ENCODE peak calls at places on chromosomes 13 and 19, in seven cellular contexts. X is GM04504, H is RWPE1, B is progenitor cell of endocrine pancreas, Q is EH, O is NCI-H1417, Y is GM04503. W is an unnamed sample.
A peak's percentile ranks its signal among the peaks of the same experiment; 100 is the strongest.

GRCh38 chr19:4144666-4145261 is 8.7 kb upstream of the CREB3L3 start:
- DNase-seq in B (no peak), X (no peak), H (peak; percentile 36), Y (no peak), Q (peak; percentile 55), O (no peak), W (no peak)

GRCh38 chr13:94233401-94233800 is 246.1 kb downstream of the DCT start:
- DNase-seq in Y (peak; percentile 58), O (no peak), B (no peak), X (peak; percentile 73), Q (peak; percentile 89), H (peak; percentile 64), W (peak; percentile 53)

GRCh38 chr13:106599875-106600797 is 32.2 kb upstream of the ARGLU1 start:
- DNase-seq in Q (peak; percentile 82), O (no peak), Y (no peak), H (no peak), X (peak; percentile 46), B (no peak), W (peak; percentile 53)

GRCh38 chr13:102900193-102900608 is 54.4 kb downstream of the ERCC5 start:
- DNase-seq in X (no peak), Y (no peak), Q (no peak), H (no peak), B (no peak), O (peak; percentile 88), W (no peak)

GRCh38 chr13:110509971-110510786 is 51.3 kb downstream of the RAB20 start:
- DNase-seq in X (no peak), B (no peak), H (no peak), Q (peak; percentile 56), Y (no peak), O (no peak), W (no peak)

GRCh38 chr13:108322206-108322824 is 52.8 kb downstream of the TNFSF13B start:
- DNase-seq in Q (peak; percentile 49), X (peak; percentile 10), Y (no peak), H (peak; percentile 43), O (peak; percentile 75), B (no peak), W (no peak)

GRCh38 chr13:22812793-22813192 is 368.0 kb upstream of the SGCG start:
- DNase-seq in Q (no peak), Y (no peak), B (no peak), H (no peak), X (no peak), O (no peak), W (no peak)

GRCh38 chr19:29256516-29256915 is 43.6 kb upstream of the UQCRFS1 start:
- DNase-seq in B (no peak), Y (no peak), H (no peak), O (no peak), X (no peak), Q (no peak), W (no peak)

GRCh38 chr13:39684531-39685137 is 29.2 kb downstream of the COG6 start:
- DNase-seq in H (peak; percentile 25), Q (peak; percentile 51), X (no peak), B (no peak), Y (no peak), O (peak; percentile 42), W (peak; percentile 7)

GRCh38 chr19:10712754-10713153 is 5.1 kb upstream of the DNM2 start:
- DNase-seq in H (no peak), O (no peak), X (no peak), B (no peak), Y (no peak), Q (no peak), W (no peak)

GRCh38 chr19:679418-680286 is 3.5 kb downstream of the FSTL3 start:
- DNase-seq in O (peak; percentile 76), X (no peak), B (no peak), Q (peak; percentile 70), Y (no peak), H (peak; percentile 58), W (no peak)

GRCh38 chr19:3494559-3494958 is 5.9 kb downstream of the DOHH start:
- DNase-seq in H (no peak), B (no peak), Y (no peak), O (no peak), Q (no peak), X (no peak), W (no peak)

GRCh38 chr13:110643768-110644421 is 28.6 kb downstream of the NAXD start:
- DNase-seq in H (no peak), Q (no peak), X (no peak), Y (no peak), O (no peak), B (no peak), W (no peak)

GRCh38 chr19:17420267-17420924 is 549 bp downstream of the MVB12A start:
- DNase-seq in H (peak; percentile 67), O (peak; percentile 65), Q (peak; percentile 41), B (peak; percentile 20), X (no peak), Y (no peak), W (no peak)

GRCh38 chr13:95745289-95745688 is 68.3 kb downstream of the DNAJC3 start:
- DNase-seq in X (no peak), B (no peak), Q (no peak), Y (no peak), H (no peak), O (no peak), W (no peak)

GRCh38 chr13:114115796-114116195 is 16.6 kb downstream of the RASA3 start:
- DNase-seq in X (no peak), Y (no peak), H (no peak), B (no peak), O (no peak), Q (no peak), W (no peak)

GRCh38 chr19:44974809-44975347 is 19.7 kb downstream of the CLPTM1 start:
- DNase-seq in O (no peak), X (no peak), B (no peak), Y (no peak), H (no peak), Q (no peak), W (no peak)

GRCh38 chr13:38914070-38914469 is 76.6 kb downstream of the STOML3 start:
- DNase-seq in X (no peak), B (no peak), Y (no peak), H (no peak), Q (no peak), O (peak; percentile 3), W (no peak)

GRCh38 chr19:2625434-2625833 is 77.1 kb downstream of the GNG7 start:
- DNase-seq in O (no peak), Y (no peak), B (no peak), Q (no peak), X (no peak), H (no peak), W (no peak)

GRCh38 chr19:17482877-17483604 is 12.7 kb downstream of the SLC27A1 start:
- DNase-seq in Y (no peak), H (no peak), O (no peak), X (no peak), Q (no peak), B (no peak), W (no peak)

GRCh38 chr19:3507371-3508120 is 1.4 kb downstream of the FZR1 start:
- DNase-seq in H (no peak), B (no peak), Y (no peak), O (peak; percentile 50), X (no peak), Q (peak; percentile 12), W (no peak)

GRCh38 chr13:40438999-40439797 is 227.2 kb downstream of the FOXO1 start:
- DNase-seq in Y (no peak), Q (peak; percentile 26), X (no peak), H (no peak), B (no peak), O (no peak), W (no peak)

GRCh38 chr13:112171570-112171965 is 104.6 kb downstream of the SOX1 start:
- DNase-seq in Y (no peak), Q (no peak), X (no peak), H (no peak), O (no peak), B (no peak), W (no peak)

GRCh38 chr13:87259479-87260083 is 411.6 kb upstream of the SLITRK5 start:
- DNase-seq in O (peak; percentile 46), H (no peak), Y (no peak), Q (no peak), X (no peak), B (no peak), W (no peak)

GRCh38 chr19:2475702-2476450 is at the start of gene GADD45B:
- DNase-seq in H (peak; percentile 100), O (peak; percentile 98), Y (peak; percentile 88), Q (peak; percentile 98), X (peak; percentile 96), B (peak; percentile 90), W (peak; percentile 82)

GRCh38 chr13:33349996-33350826 is 64.7 kb upstream of the STARD13 start:
- DNase-seq in H (peak; percentile 18), Q (peak; percentile 49), B (peak; percentile 14), Y (no peak), O (no peak), X (no peak), W (no peak)

GRCh38 chr13:85197431-85197830 is 601.8 kb downstream of the SLITRK6 start:
- DNase-seq in Q (no peak), X (no peak), H (no peak), O (no peak), B (no peak), Y (no peak), W (no peak)

GRCh38 chr13:27524981-27525975 is 74.9 kb upstream of the MTIF3 start:
- DNase-seq in Q (no peak), Y (no peak), X (no peak), B (no peak), H (no peak), O (no peak), W (no peak)

W was measured in AG04449.